ENCODE peak calls at places on chromosomes 11 and 22, in seven cellular contexts. S is AG09319; Q is CD4-positive, alpha-beta T cell; G is astrocyte; N is EH; H is activated CD4-positive, alpha-beta T cell treated with anti-CD3 and anti-CD28 coated beads for 48 hours; B is HuH-7. V is an unnamed sample.

GRCh38 chr22:38718414-38718813 is 12.7 kb downstream of the GTPBP1 start:
- DNase-seq in B (no peak), G (peak; percentile 66), Q (no peak), H (no peak), N (peak; percentile 88), S (peak; percentile 54), V (peak; percentile 71)

GRCh38 chr11:117668291-117668690 is 128.7 kb downstream of the DSCAML1 start:
- DNase-seq in Q (no peak), B (no peak), H (no peak), S (no peak), G (no peak), N (no peak), V (no peak)

GRCh38 chr22:32340437-32340836 is 17.2 kb upstream of the RFPL3 start:
- DNase-seq in N (no peak), S (no peak), Q (no peak), B (no peak), G (no peak), H (no peak), V (no peak)

GRCh38 chr22:48144318-48144717 is 1381.9 kb downstream of the TBC1D22A start:
- DNase-seq in S (no peak), B (no peak), G (no peak), N (no peak), Q (no peak), H (no peak), V (no peak)

GRCh38 chr11:4647795-4648194 is 4.0 kb downstream of the OR51E1 start:
- DNase-seq in G (no peak), B (no peak), N (no peak), S (no peak), Q (no peak), H (no peak), V (no peak)

GRCh38 chr11:7673724-7674434 is 579 bp upstream of the CYB5R2 start:
- DNase-seq in B (peak; percentile 69), H (peak; percentile 52), S (no peak), Q (no peak), N (peak; percentile 41), G (no peak), V (no peak)

GRCh38 chr22:18071968-18072310 is 5.9 kb upstream of the PEX26 start:
- DNase-seq in B (no peak), Q (no peak), G (no peak), H (no peak), N (no peak), S (no peak), V (no peak)

GRCh38 chr22:39229688-39230260 is 15.0 kb downstream of the PDGFB start:
- DNase-seq in N (no peak), B (no peak), G (no peak), S (no peak), H (no peak), Q (no peak), V (no peak)

V was measured in H54.